ENCODE peak calls at places on chromosomes 4 and X, in four cellular contexts. C is A549, M is K562, P is DND-41. L is an unnamed sample.

GRCh38 chr4:107034091-107034698 is 1.9 kb downstream of the DKK2 start:
- DNase-seq in C (peak; percentile 40), P (no peak), M (peak; percentile 5), L (no peak)

GRCh38 chrX:46381630-46382029 is 163.6 kb downstream of the ZNF674 start:
- DNase-seq in M (peak; percentile 31), P (peak; percentile 23), C (peak; percentile 48), L (no peak)

GRCh38 chrX:16528620-16529019 is 121.3 kb upstream of the S100G start:
- DNase-seq in M (no peak), C (no peak), P (peak; percentile 3), L (no peak)

GRCh38 chr4:1242506-1243450 is 6.2 kb downstream of the CTBP1 start:
- DNase-seq in M (no peak), C (no peak), P (no peak), L (peak; percentile 25)

GRCh38 chr4:159608434-159608833 is 505.6 kb downstream of the RAPGEF2 start:
- DNase-seq in C (no peak), P (no peak), M (no peak), L (no peak)

GRCh38 chr4:123849495-123849894 is 452.9 kb downstream of the SPRY1 start:
- DNase-seq in P (no peak), C (no peak), M (no peak), L (no peak)

GRCh38 chr4:73883306-73883705 is 14.1 kb downstream of the CXCL1 start:
- DNase-seq in C (no peak), M (no peak), P (peak; percentile 43), L (no peak)

GRCh38 chr4:67909910-67910905 is 26.4 kb upstream of the TMPRSS11D start:
- DNase-seq in C (peak; percentile 10), M (peak; percentile 30), P (no peak), L (no peak)

GRCh38 chr4:26020083-26020668 is 106.2 kb downstream of the SMIM20 start:
- DNase-seq in C (no peak), M (peak; percentile 2), P (no peak), L (no peak)

GRCh38 chrX:125894947-125895346 is 271.1 kb downstream of the DCAF12L2 start:
- DNase-seq in C (no peak), M (no peak), P (no peak), L (no peak)

GRCh38 chrX:83022020-83022419 is 486.1 kb upstream of the POU3F4 start:
- DNase-seq in C (peak; percentile 8), P (no peak), M (no peak), L (no peak)

GRCh38 chr4:38456096-38456495 is 207.9 kb upstream of the KLF3 start:
- DNase-seq in C (no peak), M (no peak), P (no peak), L (no peak)

DNA sequence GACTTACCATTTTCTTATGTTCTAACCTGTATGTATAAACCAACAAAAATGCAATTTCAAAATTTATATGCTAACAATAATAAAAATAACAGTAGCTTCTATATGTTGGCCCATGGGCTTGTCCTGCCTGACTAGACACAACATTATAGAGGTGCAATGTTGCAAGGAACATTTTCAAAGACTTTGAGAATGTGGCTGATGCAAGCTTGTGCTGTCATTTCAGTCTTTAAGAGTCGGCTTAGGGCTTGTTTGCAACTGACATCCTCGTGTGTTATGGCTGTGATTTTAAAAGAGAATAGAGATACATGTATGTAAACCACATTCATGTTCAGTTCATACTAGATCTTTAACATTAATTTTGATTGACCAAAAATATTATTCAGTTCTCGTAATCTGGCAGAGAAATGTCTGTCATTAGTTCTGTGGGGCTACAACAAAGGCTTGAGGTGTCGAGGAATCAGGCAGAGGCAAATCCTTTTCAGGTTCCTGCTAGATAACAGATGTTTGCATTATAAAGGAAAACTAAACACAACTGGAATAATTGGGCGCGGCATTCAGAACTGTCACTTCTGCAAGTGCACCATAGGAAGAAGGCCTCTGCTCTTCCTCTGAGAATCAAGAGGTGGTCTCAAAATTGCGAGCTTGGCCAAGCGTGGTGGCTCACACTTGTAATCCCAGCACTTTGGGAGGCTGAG is 13.1 kb downstream of the TMSB4X start:
- DNase-seq in M (no peak), P (no peak), C (no peak), L (no peak)
- H3K4me1 ChIP-seq in M (no peaks in the 10 kb centered on the region), P (peaks cover 32% of the 10 kb centered on the region), C (peaks cover 48% of the 10 kb centered on the region), L (no peaks in the 10 kb centered on the region)

GRCh38 chrX:103464774-103465117 is 54.5 kb downstream of the RAB40A start:
- DNase-seq in M (peak; percentile 78), C (peak; percentile 71), P (peak; percentile 70), L (peak; percentile 61)
- H3K4me3 ChIP-seq in M (no peak overlapping the region), C (peak overlapping the region; percentile 41), P (no peak overlapping the region), L (peak overlapping the region; percentile 47)

DNA sequence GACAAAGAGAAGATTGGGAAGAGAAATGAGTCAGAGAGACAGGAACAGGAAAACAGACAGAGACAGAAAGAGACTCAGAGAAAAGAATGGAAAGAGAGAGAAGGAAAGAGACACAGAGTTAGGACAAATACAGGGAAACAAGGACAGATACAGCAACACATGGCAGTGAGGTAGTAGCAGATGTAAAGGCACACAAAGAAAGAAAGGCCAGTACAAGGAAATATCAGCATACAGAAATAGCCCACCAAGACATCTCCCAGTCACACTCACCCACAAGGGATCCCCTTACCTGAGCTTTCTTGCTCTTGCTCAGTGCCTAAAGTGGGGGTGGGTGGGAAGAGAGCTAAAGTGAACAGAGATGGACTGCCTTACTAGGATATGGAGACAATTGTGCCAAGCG is 4.2 kb downstream of the GRIPAP1 start:
- DNase-seq in C (no peak), P (no peak), M (no peak), L (no peak)
- TF ChIP-seq CTCF in C (no peak), P (no peak), M (no peak), L (no peak)

DNA sequence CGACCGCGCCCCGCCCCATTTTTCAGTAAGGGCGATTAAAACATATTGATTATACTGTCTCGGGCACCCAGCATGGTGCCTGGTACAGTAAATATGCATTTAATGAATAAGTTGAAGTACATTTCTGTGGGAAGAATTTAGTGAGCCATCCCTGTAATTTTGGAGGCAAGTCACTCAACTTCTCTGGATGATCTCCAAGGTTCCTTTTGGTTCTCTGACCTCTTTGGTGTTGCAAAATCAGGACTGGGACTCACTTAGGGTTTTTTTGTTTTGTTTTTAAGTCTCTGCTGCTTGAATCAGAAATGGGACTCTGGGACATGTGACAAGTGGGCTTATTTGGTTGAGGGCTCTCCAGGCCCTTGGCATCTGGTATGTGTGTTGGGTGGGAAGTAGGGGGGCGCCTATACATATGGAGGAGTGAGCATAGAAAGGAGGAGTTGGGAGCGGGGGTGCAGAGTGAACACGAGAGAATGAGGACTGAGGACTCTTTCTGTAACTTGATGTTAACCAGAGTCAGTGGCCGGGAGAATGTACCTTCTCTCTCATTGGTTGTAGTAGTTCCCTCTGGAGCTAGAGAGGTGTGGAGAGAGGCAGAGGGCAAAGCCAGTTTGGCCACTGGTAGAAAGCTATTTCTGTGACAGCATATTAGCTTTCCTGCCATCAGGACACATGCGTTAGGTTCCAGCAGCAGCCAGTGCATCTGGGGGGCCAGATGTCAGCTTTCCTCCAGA is 1.9 kb downstream of the ARHGAP10 start:
- DNase-seq in C (no peak), M (no peak), P (no peak), L (no peak)
- H3K4me1 ChIP-seq in C (peaks cover 29% of the 10 kb centered on the region), M (peaks cover 15% of the 10 kb centered on the region), P (peaks cover 18% of the 10 kb centered on the region), L (no peaks in the 10 kb centered on the region)

DNA sequence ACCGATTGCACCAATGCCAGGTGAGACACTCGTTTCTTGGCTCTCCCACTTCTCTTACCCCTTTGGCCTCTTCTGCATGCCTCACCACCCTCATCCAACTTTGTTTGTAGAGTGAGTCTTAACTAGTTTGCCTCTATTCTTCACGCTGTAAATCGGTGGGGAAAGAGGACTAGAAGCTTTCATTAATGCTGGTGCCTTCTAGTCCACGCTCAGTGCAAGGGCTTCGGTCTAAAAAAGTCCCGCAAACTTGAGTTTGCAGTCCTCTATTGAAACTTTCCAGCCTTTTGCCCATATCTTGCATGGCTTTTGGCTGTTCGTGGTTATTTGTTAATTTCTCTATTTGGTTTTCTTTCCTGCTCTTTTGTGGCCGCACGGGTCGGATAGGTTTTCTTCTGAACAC is 838 bp downstream of the DACH2 start:
- DNase-seq in C (no peak), M (no peak), P (no peak), L (no peak)
- H3K4me3 ChIP-seq in C (peak overlapping the region; percentile 50), M (no peak overlapping the region), P (no peak overlapping the region), L (peak overlapping the region; percentile 51)

DNA sequence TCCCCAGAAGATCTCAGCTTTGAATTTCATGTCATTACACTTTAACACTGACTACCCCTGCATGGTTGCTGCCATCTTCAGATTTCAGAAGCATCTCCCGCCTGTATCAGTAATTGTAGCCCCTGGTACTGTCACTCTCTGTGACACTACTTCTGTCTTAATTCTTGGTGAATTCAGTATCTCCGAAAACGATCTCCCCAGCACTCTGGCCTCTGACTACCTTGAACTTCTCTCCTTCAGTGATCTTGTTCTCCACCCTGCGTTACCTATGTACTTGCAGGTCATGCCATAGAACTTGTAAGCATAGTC is 53.8 kb upstream of the ABCG2 start:
- DNase-seq in C (no peak), P (no peak), M (no peak), L (no peak)
- TF ChIP-seq CTCF in C (no peak), P (no peak), M (no peak), L (no peak)

DNA sequence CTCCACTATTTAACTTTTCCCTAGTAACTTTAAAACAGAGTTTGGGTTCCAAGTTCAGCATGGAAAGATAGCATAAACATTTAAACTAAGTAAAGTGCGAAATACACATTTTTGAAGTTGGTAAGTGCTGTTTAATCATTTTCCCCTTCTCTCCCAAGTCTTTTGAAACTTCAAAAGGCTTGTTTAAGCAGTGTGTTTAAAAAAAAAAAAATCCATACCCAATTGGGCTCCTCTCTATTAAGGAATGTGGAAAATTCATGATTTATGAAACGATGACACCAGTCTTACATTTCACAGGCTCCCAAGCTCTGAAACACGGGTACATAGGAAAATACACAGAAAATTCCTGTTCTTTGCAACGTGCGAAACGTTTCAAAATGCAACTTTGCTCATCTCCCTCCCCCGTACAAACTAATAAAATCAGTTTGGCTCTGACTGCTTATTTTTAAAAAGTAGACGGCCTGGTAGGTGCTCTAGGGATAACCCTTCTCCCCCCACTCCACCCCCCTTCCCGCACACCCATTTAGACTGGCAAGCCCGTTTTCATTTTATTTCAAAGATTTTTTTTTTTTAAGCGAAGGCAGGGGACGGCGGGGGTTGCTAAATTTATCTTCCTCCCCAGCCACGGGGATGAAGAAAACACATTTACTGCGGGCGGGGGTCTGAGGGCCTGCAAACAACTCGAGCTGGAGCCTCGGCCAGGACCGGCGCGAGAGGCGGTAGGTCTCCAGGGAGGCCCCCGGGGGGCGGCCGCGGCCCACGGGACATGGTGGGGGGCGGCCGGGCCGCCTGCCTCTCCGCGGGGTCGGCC is 789 bp upstream of the ZFX start:
- DNase-seq in P (peak; percentile 37), C (peak; percentile 63), M (peak; percentile 41), L (peak; percentile 17)
- H3K4me1 ChIP-seq in P (peaks cover 68% of the 10 kb centered on the region), C (peaks cover 55% of the 10 kb centered on the region), M (peaks cover 12% of the 10 kb centered on the region), L (peaks cover 15% of the 10 kb centered on the region)

DNA sequence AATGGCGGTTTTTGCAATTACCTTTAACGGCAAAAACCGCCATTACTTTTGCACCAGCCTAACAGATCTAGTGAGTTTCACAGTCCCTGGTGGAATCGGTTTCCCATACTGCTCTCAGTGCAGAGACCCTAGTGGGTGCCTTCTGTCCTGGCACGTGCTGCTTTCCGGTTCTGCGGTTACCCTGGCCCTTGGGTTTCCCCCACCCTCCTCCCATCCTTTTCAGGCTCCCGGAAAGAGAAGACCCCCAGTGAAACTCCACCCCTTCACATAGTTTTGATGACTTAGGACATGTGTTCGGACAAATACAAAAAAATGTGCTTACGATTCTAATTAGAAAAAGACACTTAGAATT is 36.9 kb downstream of the NLGN3 start:
- DNase-seq in M (peak; percentile 40), P (peak; percentile 86), C (no peak), L (no peak)
- H3K4me3 ChIP-seq in M (peak overlapping the region; percentile 36), P (peak overlapping the region; percentile 3), C (peak overlapping the region; percentile 51), L (peak overlapping the region; percentile 42)

GRCh38 chrX:84186603-84187358 is 1.2 kb downstream of the RPS6KA6 start:
- DNase-seq in C (peak; percentile 5), M (no peak), P (no peak), L (no peak)
- TF ChIP-seq CTCF in C (no peak), M (no peak), P (no peak), L (no peak)